ENCODE peak calls at places on chromosomes 1 and 21, in ten cellular contexts. H is spleen, P is A549, Y is transverse colon, O is bronchial epithelial cell, U is epithelial cell of esophagus, V is foreskin fibroblast, E is astrocyte of the spinal cord, M is activated B cell treated with CpG ODN at 0.5 μM for 24 hours, L is fibroblast of mammary gland. K is an unnamed sample.

GRCh38 chr1:164707868-164708331 is 148.9 kb downstream of the PBX1 start:
- DNase-seq in P (peak), H (no peak), M (no peak), U (peak), Y (no peak), E (peak), O (peak), L (peak), V (peak), K (no peak)

GRCh38 chr1:210697185-210697584 is 368.5 kb downstream of the HHAT start:
- DNase-seq in O (no peak), Y (no peak), E (no peak), V (no peak), M (no peak), L (no peak), P (no peak), U (no peak), H (no peak), K (no peak)

GRCh38 chr1:48878191-48878940 is 101.7 kb upstream of the BEND5 start:
- DNase-seq in L (peak), H (no peak), U (peak), E (peak), V (peak), O (peak), P (peak), M (no peak), Y (no peak), K (no peak)

GRCh38 chr1:155940993-155941844 is at the start of gene RXFP4:
- DNase-seq in P (no peak), U (peak), L (no peak), O (peak), V (no peak), H (peak), M (peak), E (no peak), Y (peak), K (no peak)

GRCh38 chr1:21217812-21218596 is 41.3 kb upstream of the EIF4G3 start:
- DNase-seq in L (peak), Y (peak), M (peak), V (no peak), O (no peak), U (peak), E (no peak), P (peak), H (peak), K (peak)

GRCh38 chr1:119829636-119830035 is 18.4 kb upstream of the REG4 start:
- DNase-seq in Y (no peak), E (no peak), O (no peak), U (no peak), M (no peak), P (no peak), H (no peak), V (no peak), L (no peak), K (no peak)

GRCh38 chr1:115880981-115881672 is 40.2 kb upstream of the NHLH2 start:
- DNase-seq in M (no peak), U (no peak), O (no peak), E (no peak), L (no peak), Y (no peak), P (no peak), H (no peak), V (no peak), K (no peak)

GRCh38 chr1:40404670-40405462 is 31.3 kb downstream of the SMAP2 start:
- DNase-seq in H (no peak), E (peak), O (peak), V (peak), P (peak), M (no peak), L (peak), U (peak), Y (no peak), K (no peak)

GRCh38 chr1:74160045-74160444 is 37.9 kb downstream of the LRRIQ3 start:
- DNase-seq in Y (no peak), V (no peak), L (no peak), M (no peak), E (no peak), O (peak), P (no peak), U (peak), H (no peak), K (no peak)

GRCh38 chr1:228854907-228855306 is 119.6 kb downstream of the RHOU start:
- DNase-seq in P (no peak), O (no peak), Y (no peak), E (no peak), M (no peak), U (no peak), L (no peak), H (no peak), V (no peak), K (no peak)

GRCh38 chr1:45640293-45640692 is 16.4 kb upstream of the CCDC17 start:
- DNase-seq in E (no peak), U (peak), L (no peak), M (no peak), H (no peak), Y (no peak), P (no peak), V (no peak), O (no peak), K (no peak)

DNA sequence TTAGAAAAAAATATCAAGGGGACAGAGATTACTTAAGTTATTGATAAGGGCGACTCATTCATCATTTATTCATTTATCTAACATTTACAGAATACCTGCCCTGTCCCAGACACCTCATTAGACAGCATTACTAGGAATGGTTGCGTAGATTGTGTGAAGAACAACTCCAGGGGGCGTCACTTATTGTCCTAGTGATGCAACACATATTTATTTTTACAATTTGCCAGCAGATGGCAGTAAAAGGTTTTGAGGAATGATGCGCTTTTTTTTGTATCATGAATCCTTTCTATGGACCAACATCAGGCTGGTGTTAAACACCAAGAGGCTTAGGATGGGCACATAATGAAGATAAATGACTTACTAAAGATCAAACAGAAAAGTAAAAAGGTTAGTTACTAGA is 5.5 kb downstream of the NCAM2 start:
- DNase-seq in U (peak), Y (no peak), H (no peak), V (no peak), M (no peak), L (peak), E (peak), O (peak), P (no peak), K (no peak)
- TF ChIP-seq CTCF in U (no peak), Y (peak), H (no peak), V (peak), M (no peak), L (peak), E (peak), O (no peak), P (no peak), K (peak)

GRCh38 chr1:208607616-208608015 is 363.4 kb upstream of the PLXNA2 start:
- DNase-seq in L (no peak), O (no peak), E (no peak), H (no peak), V (no peak), P (no peak), M (no peak), Y (no peak), U (no peak), K (no peak)
- TF ChIP-seq CTCF in L (no peak), O (no peak), E (no peak), H (no peak), V (no peak), P (no peak), M (no peak), Y (no peak), U (no peak), K (no peak)

GRCh38 chr1:90045853-90046563 is 51.1 kb downstream of the ZNF326 start:
- DNase-seq in L (peak), H (no peak), E (peak), P (peak), Y (no peak), U (peak), V (peak), M (no peak), O (peak), K (no peak)
- TF ChIP-seq CTCF in L (peak), H (peak), E (peak), P (peak), Y (peak), U (peak), V (peak), M (no peak), O (peak), K (peak)

GRCh38 chr1:157965584-157965983 is 27.9 kb upstream of the KIRREL1 start:
- DNase-seq in P (no peak), U (no peak), H (no peak), Y (no peak), L (no peak), E (no peak), M (no peak), V (no peak), O (no peak), K (no peak)

GRCh38 chr1:157961805-157962762 is 31.4 kb upstream of the KIRREL1 start:
- DNase-seq in E (peak), L (peak), H (no peak), M (no peak), U (peak), O (peak), P (peak), Y (no peak), V (peak), K (no peak)

GRCh38 chr1:157966034-157966671 is 27.3 kb upstream of the KIRREL1 start:
- DNase-seq in M (no peak), V (peak), L (peak), E (peak), Y (peak), U (no peak), H (no peak), O (no peak), P (peak), K (no peak)

GRCh38 chr1:157960773-157961172 is 32.7 kb upstream of the KIRREL1 start:
- DNase-seq in L (no peak), O (no peak), E (no peak), Y (no peak), V (no peak), P (no peak), M (no peak), H (no peak), U (no peak), K (no peak)

DNA sequence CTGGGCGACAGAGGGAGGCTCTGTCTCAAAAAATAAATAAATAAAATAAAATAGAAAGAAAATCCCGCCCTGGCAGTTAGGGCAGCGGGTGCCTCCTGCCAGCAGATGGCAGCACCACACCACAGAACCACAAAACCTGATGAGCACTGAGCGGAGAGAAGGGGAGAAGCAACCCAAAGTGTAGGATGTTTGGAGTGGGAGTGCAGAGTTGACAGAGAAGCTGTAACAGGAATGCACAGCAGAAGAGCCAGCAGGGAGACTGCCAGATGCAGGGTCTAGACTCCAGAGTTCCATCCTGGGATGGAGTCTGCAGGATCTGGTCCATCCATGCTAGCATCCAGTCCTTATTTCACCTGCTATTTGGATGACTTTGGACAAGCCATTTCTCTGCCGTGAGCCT is 29.7 kb upstream of the KIRREL1 start:
- DNase-seq in P (peak), U (peak), H (peak), L (peak), V (peak), Y (peak), O (peak), M (peak), E (peak), K (peak)
- TF ChIP-seq CTCF in P (peak), U (peak), H (peak), L (peak), V (peak), Y (peak), O (peak), M (peak), E (peak), K (peak)

GRCh38 chr1:70745199-70745598 is 302.4 kb downstream of the PTGER3 start:
- DNase-seq in L (peak), V (no peak), H (no peak), O (peak), Y (no peak), P (no peak), U (peak), E (no peak), M (no peak), K (no peak)
- TF ChIP-seq CTCF in L (peak), V (peak), H (no peak), O (peak), Y (no peak), P (no peak), U (peak), E (no peak), M (no peak), K (peak)

GRCh38 chr1:222702210-222702609 is 10.1 kb downstream of the AIDA start:
- DNase-seq in L (no peak), V (no peak), U (no peak), P (no peak), H (no peak), M (no peak), Y (no peak), E (no peak), O (no peak), K (no peak)

GRCh38 chr1:222711319-222712252 is 705 bp downstream of the AIDA start:
- DNase-seq in V (peak), L (peak), M (peak), U (peak), Y (peak), H (peak), P (peak), E (peak), O (peak), K (peak)

GRCh38 chr1:222709700-222710153 is 2.6 kb downstream of the AIDA start:
- DNase-seq in L (no peak), Y (no peak), P (no peak), V (no peak), M (no peak), U (no peak), H (no peak), O (no peak), E (no peak), K (no peak)

GRCh38 chr1:222704260-222704659 is 8.0 kb downstream of the AIDA start:
- DNase-seq in V (no peak), H (no peak), U (no peak), Y (no peak), O (no peak), M (no peak), P (no peak), E (no peak), L (no peak), K (no peak)

DNA sequence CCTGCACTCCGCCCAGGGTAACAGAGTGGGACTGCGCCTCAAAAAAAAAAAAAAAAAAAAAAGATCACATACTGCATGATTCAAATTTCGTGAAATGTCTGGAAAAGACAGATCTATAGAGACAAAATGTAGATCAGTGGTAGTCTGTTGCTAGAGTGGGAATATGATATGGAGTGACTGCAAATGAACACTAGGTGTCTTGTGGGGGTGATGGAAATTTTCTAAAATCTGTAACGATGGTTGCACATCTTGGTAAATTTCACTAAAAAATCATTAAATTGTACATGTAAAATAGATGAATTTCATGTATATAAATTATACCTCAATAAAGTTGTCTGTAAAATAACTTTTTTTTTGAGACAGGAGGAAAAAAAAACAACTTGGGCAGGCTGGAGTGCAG is 5.5 kb downstream of the AIDA start:
- DNase-seq in L (no peak), U (no peak), H (no peak), E (no peak), M (no peak), O (no peak), P (no peak), V (no peak), Y (no peak), K (no peak)
- TF ChIP-seq CTCF in L (no peak), U (no peak), H (no peak), E (no peak), M (no peak), O (no peak), P (no peak), V (no peak), Y (peak), K (peak)

DNA sequence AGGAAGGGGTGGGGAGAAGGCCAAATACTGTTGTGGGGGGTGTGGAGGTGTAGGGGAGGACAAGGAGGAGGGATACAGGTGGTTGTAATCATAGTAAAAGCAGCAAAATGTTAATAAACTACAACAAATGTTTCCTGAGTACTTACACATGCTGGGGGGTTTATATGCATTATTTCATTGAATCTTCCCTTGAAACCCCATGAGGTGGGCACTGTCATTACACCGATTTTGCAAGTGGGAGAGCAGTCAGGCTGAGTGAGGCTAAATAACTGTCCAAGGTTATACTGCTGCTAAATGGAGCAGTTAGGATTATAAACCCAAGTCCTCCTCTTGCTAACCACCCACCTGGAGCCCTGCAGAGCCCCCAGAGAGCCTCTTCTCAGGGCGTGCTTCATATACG is 14.4 kb upstream of the GRHL3 start:
- DNase-seq in V (no peak), Y (no peak), U (no peak), E (no peak), P (no peak), O (no peak), L (no peak), H (no peak), M (no peak), K (no peak)
- TF ChIP-seq CTCF in V (no peak), Y (no peak), U (no peak), E (peak), P (no peak), O (no peak), L (no peak), H (no peak), M (no peak), K (peak)

DNA sequence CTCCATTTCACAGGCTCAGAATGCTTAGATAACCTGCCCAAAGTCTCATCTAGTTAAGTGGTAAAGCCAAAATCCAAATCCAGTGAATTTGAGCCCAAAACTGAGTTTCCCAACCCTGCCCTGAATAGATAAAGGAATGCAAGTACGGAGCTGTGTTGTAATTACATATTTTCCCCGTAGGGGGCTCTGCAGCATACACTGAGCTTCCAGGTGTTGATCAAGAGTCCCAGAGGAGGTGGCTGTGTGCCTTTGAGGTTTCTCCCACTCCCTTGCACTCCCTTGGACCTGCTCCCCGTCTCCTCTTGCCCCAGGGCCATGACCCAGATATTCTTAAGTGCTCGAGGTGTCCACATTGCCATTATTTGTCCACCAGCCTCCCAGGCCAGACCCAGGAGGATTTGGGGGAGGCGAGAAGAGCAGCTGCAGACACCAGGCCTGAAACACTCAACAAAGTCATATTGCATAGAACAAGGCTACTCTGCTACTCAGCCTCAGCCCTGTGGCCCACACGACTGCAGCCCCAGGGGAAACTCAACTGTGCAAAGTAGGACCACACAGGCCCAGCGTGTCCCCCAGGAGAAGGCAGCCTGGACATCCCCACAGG is 18.4 kb upstream of the LY9 start:
- DNase-seq in M (no peak), P (peak), V (no peak), U (peak), O (peak), E (no peak), Y (peak), H (no peak), L (peak), K (no peak)
- TF ChIP-seq CTCF in M (no peak), P (peak), V (no peak), U (peak), O (peak), E (peak), Y (peak), H (peak), L (peak), K (peak)

GRCh38 chr1:63624911-63625310 is 31.7 kb downstream of the PGM1 start:
- DNase-seq in P (peak), L (no peak), V (no peak), O (no peak), H (no peak), Y (no peak), E (peak), U (no peak), M (no peak), K (no peak)
- TF ChIP-seq CTCF in P (no peak), L (peak), V (no peak), O (no peak), H (no peak), Y (no peak), E (peak), U (peak), M (no peak), K (peak)

GRCh38 chr1:235866207-235866912 is at the start of gene LYST:
- DNase-seq in E (peak), H (peak), Y (peak), P (peak), V (peak), U (peak), L (peak), O (peak), M (peak), K (no peak)
- TF ChIP-seq CTCF in E (peak), H (peak), Y (peak), P (peak), V (peak), U (peak), L (peak), O (peak), M (no peak), K (no peak)